ENCODE peak calls at places on chromosomes 4 and X, in five cellular contexts. H is uterus, X is suprapubic skin, U is lower leg skin, L is adrenal gland. T is an unnamed sample.

GRCh38 chr4:4726051-4726450 is 133.4 kb upstream of the MSX1 start:
- DNase-seq in H (no peak), X (no peak), U (no peak), L (no peak), T (peak; percentile 10)

GRCh38 chr4:182212211-182212761 is 30.9 kb upstream of the TENM3 start:
- DNase-seq in H (no peak), X (no peak), U (no peak), L (peak; percentile 49), T (no peak)

GRCh38 chr4:8840816-8841455 is 30.7 kb downstream of the HMX1 start:
- DNase-seq in H (peak; percentile 1), X (peak; percentile 25), U (peak; percentile 57), L (no peak), T (no peak)

GRCh38 chr4:138175337-138175794 is 66.8 kb downstream of the SLC7A11 start:
- DNase-seq in H (no peak), X (no peak), U (no peak), L (no peak), T (no peak)

GRCh38 chrX:147550217-147550616 is 361.5 kb upstream of the FMR1 start:
- DNase-seq in H (no peak), X (no peak), U (no peak), L (peak; percentile 16), T (peak; percentile 14)

GRCh38 chrX:48905090-48905790 is 6.2 kb downstream of the SLC35A2 start:
- DNase-seq in H (no peak), X (no peak), U (no peak), L (no peak), T (no peak)

GRCh38 chrX:101117701-101118100 is 19.7 kb downstream of the CENPI start:
- DNase-seq in H (no peak), X (no peak), U (no peak), L (no peak), T (no peak)

GRCh38 chrX:49079489-49080428 is at the start of gene WDR45:
- DNase-seq in H (peak; percentile 75), X (peak; percentile 87), U (peak; percentile 94), L (peak; percentile 75), T (peak; percentile 82)

GRCh38 chr4:158811704-158812103 is 42.9 kb downstream of the FNIP2 start:
- DNase-seq in H (no peak), X (no peak), U (peak; percentile 83), L (peak; percentile 48), T (peak; percentile 27)

GRCh38 chr4:186699298-186699697 is 24.4 kb downstream of the FAT1 start:
- DNase-seq in H (no peak), X (no peak), U (no peak), L (peak; percentile 23), T (no peak)

GRCh38 chr4:42642136-42642797 is 14.6 kb downstream of the ATP8A1 start:
- DNase-seq in H (no peak), X (no peak), U (no peak), L (no peak), T (no peak)

GRCh38 chr4:168264903-168265302 is 53.6 kb downstream of the DDX60 start:
- DNase-seq in H (no peak), X (no peak), U (no peak), L (peak; percentile 18), T (peak; percentile 3)

GRCh38 chrX:151763711-151764110 is 29.2 kb downstream of the CNGA2 start:
- DNase-seq in H (no peak), X (no peak), U (peak; percentile 52), L (no peak), T (no peak)

GRCh38 chr4:118770741-118771187 is 65.2 kb downstream of the SEC24D start:
- DNase-seq in H (no peak), X (no peak), U (no peak), L (no peak), T (no peak)

GRCh38 chrX:141732031-141732430 is 33.5 kb upstream of the SPANXD start:
- DNase-seq in H (no peak), X (no peak), U (no peak), L (no peak), T (no peak)

GRCh38 chrX:119942173-119942819 is 1.3 kb downstream of the NKAP start:
- DNase-seq in H (no peak), X (no peak), U (no peak), L (no peak), T (peak; percentile 16)

GRCh38 chrX:119942831-119943184 is 743 bp downstream of the NKAP start:
- DNase-seq in H (no peak), X (no peak), U (no peak), L (no peak), T (no peak)

GRCh38 chrX:119945481-119945880 is 1.9 kb upstream of the NKAP start:
- DNase-seq in H (no peak), X (no peak), U (no peak), L (no peak), T (no peak)

GRCh38 chrX:119941336-119941735 is 2.2 kb downstream of the NKAP start:
- DNase-seq in H (no peak), X (no peak), U (no peak), L (no peak), T (no peak)

GRCh38 chrX:119943185-119943988 is at the start of gene NKAP:
- DNase-seq in H (peak; percentile 80), X (peak; percentile 87), U (peak; percentile 93), L (peak; percentile 88), T (peak; percentile 94)
- TF ChIP-seq POLR2A in H (no peak), X (peak; percentile 14), U (no peak), L (no peak), T (peak; percentile 69)

GRCh38 chr4:2843023-2843908 is at the start of gene ADD1:
- DNase-seq in H (peak; percentile 98), X (peak; percentile 93), U (peak; percentile 98), L (peak; percentile 91), T (peak; percentile 98)
- TF ChIP-seq POLR2A in H (peak; percentile 72), X (peak; percentile 69), U (no peak), L (peak; percentile 74), T (peak; percentile 86)

GRCh38 chrX:77910108-77910840 is at the start of gene ATP7A:
- DNase-seq in H (peak; percentile 85), X (peak; percentile 92), U (peak; percentile 96), L (peak; percentile 94), T (peak; percentile 94)
- TF ChIP-seq POLR2A in H (no peak), X (no peak), U (no peak), L (no peak), T (peak; percentile 68)

DNA sequence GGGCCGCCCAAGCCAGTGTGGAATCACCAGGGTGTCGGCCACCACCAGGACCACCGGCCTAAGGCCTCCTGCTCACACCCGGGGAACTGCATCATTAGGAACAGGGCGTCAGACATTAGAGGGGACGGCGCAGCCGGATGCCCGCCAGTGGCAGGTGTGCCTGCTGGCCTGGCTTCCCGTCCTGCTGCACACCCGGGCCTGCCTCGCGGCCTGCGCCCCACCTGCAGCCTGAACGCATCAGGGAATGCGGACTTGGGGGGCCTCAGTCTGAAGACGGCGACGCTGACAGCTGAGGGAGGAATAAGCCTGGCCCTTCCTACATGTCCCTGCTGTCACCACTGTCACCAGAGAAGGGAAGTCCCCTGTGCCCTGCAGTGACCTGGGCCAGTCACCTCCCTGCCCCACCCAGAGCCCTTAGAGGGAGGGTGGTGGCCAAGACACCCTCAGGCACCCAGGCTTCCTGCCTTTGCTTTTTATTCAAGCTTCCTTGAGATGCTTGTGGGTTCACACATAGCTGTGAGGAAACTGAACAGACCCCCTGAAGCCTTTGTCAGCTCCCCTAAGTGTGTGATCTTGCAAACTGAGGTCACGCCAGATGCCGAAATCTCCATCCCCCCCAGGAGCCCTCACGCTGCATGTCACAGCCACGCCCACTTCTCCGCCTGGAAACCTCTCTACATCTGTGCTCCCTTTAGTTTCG is 3.2 kb downstream of the DGKQ start:
- DNase-seq in H (no peak), X (no peak), U (no peak), L (no peak), T (no peak)
- TF ChIP-seq POLR2A in H (no peak), X (no peak), U (no peak), L (no peak), T (no peak)

GRCh38 chr4:76308548-76308947 is 2.0 kb downstream of the STBD1 start:
- DNase-seq in H (no peak), X (no peak), U (no peak), L (no peak), T (no peak)
- TF ChIP-seq POLR2A in H (no peak), X (no peak), U (no peak), L (no peak), T (no peak)

GRCh38 chr4:145937021-145937861 is 1.4 kb downstream of the ZNF827 start:
- DNase-seq in H (peak; percentile 67), X (peak; percentile 78), U (peak; percentile 92), L (peak; percentile 60), T (peak; percentile 63)
- TF ChIP-seq POLR2A in H (no peak), X (no peak), U (no peak), L (no peak), T (no peak)

GRCh38 chr4:40227284-40227683 is 30.5 kb downstream of the RHOH start:
- DNase-seq in H (no peak), X (no peak), U (no peak), L (no peak), T (no peak)
- TF ChIP-seq POLR2A in H (no peak), X (no peak), U (no peak), L (no peak), T (no peak)

DNA sequence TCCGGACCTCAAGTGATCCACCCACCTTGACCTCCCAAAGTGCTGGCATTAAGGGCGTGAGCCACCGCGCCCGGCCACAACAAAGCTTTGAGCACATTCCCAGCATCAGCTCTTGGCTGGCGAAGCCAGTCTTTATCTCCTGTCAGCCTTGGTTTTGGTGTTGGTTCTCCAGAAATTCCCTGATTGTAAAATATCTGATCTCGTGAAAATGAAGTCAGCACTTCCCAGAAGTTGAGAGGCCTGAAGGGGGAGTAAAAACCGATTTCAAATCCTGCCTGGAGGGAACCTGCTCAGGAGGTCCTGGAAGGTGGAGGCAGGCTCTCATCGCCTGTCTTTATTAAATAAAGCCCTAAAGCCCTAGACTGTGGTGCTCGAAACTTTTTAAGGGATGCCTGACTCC is 33.6 kb downstream of the PTTG2 start:
- DNase-seq in H (peak; percentile 47), X (no peak), U (no peak), L (peak; percentile 23), T (no peak)
- TF ChIP-seq POLR2A in H (no peak), X (no peak), U (no peak), L (no peak), T (no peak)

DNA sequence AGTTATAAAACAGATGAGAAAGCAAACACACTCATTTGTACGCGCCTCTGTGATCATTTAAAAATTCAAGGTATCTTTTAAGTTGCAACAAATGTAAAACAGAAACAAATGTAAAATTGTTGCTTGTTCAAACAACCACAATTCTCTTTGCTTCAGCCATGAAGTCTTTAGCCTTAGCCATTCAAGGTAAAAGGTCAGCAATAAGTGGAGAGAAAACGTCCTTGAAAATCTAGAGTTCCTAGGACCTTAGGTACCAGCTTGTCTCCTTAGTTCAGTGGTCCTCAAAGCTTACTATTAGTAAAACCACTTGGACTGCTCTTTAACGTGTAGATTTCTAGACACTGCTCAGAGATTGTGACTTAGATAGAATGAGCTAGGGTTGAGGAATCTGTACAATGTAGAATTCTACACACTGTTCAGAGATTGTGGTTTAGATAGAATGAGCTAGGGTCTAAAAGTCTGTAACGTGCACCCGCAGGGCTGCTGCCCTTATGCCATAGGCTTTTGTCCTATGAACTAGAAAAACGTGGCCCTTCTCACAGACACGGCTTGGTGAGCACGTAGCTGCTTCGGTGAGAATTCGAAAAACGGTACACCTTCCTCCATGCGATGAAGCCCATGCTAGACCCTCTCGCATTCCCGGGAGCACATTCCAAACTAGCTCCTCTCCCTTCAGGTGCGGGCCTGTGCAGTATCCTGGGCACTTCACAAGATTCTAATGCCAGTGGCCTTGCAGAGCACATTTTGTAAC is 1.7 kb downstream of the PLAC8 start:
- DNase-seq in H (no peak), X (no peak), U (no peak), L (no peak), T (no peak)
- TF ChIP-seq POLR2A in H (no peak), X (no peak), U (no peak), L (no peak), T (no peak)

T was measured in erythroblast.